ENCODE peak calls at places on chromosomes 2 and 18, in ten cellular contexts. One of them, this sample, is unnamed.

GRCh38 chr2:120822908-120823307 is 87.2 kb downstream of the GLI2 start:
- DNase-seq in fibroblast of lung: no peak
- DNase-seq in AG09309: no peak
- DNase-seq in fibroblast of pulmonary artery: no peak
- DNase-seq in colonic mucosa: no peak
- DNase-seq in stomach: no peak
- DNase-seq in HepG2: no peak
- DNase-seq in astrocyte of the spinal cord: no peak
- DNase-seq in breast epithelium: no peak
- DNase-seq in GM23338: no peak
- DNase-seq in this sample: no peak

GRCh38 chr18:76466410-76466991 is 28.5 kb downstream of the ZNF516 start:
- DNase-seq in GM23338: no peak
- DNase-seq in fibroblast of lung: no peak
- DNase-seq in fibroblast of pulmonary artery: no peak
- DNase-seq in AG09309: no peak
- DNase-seq in colonic mucosa: no peak
- DNase-seq in breast epithelium: no peak
- DNase-seq in astrocyte of the spinal cord: no peak
- DNase-seq in HepG2: no peak
- DNase-seq in stomach: no peak
- DNase-seq in this sample: no peak

GRCh38 chr2:242027676-242028450 is 158.3 kb downstream of the RTP5 start:
- DNase-seq in stomach: no peak
- DNase-seq in astrocyte of the spinal cord: no peak
- DNase-seq in AG09309: no peak
- DNase-seq in HepG2: no peak
- DNase-seq in colonic mucosa: peak; percentile 14
- DNase-seq in breast epithelium: no peak
- DNase-seq in fibroblast of pulmonary artery: no peak
- DNase-seq in fibroblast of lung: no peak
- DNase-seq in GM23338: no peak
- DNase-seq in this sample: no peak

GRCh38 chr18:37483221-37483971 is 82.2 kb downstream of the CELF4 start:
- DNase-seq in fibroblast of lung: peak; percentile 35
- DNase-seq in GM23338: peak; percentile 86
- DNase-seq in HepG2: no peak
- DNase-seq in stomach: no peak
- DNase-seq in colonic mucosa: no peak
- DNase-seq in breast epithelium: no peak
- DNase-seq in fibroblast of pulmonary artery: peak; percentile 60
- DNase-seq in astrocyte of the spinal cord: peak; percentile 12
- DNase-seq in AG09309: no peak
- DNase-seq in this sample: peak; percentile 12

GRCh38 chr2:168156661-168157060 is 90.7 kb downstream of the STK39 start:
- DNase-seq in breast epithelium: peak; percentile 26
- DNase-seq in HepG2: no peak
- DNase-seq in colonic mucosa: peak; percentile 43
- DNase-seq in GM23338: no peak
- DNase-seq in fibroblast of lung: no peak
- DNase-seq in fibroblast of pulmonary artery: peak; percentile 72
- DNase-seq in stomach: no peak
- DNase-seq in astrocyte of the spinal cord: peak; percentile 40
- DNase-seq in AG09309: peak; percentile 76
- DNase-seq in this sample: peak; percentile 70

GRCh38 chr2:42128731-42129486 is 40.2 kb upstream of the EML4 start:
- DNase-seq in stomach: no peak
- DNase-seq in fibroblast of lung: peak; percentile 74
- DNase-seq in breast epithelium: no peak
- DNase-seq in astrocyte of the spinal cord: peak; percentile 83
- DNase-seq in fibroblast of pulmonary artery: no peak
- DNase-seq in GM23338: no peak
- DNase-seq in HepG2: no peak
- DNase-seq in AG09309: peak; percentile 46
- DNase-seq in colonic mucosa: peak; percentile 34
- DNase-seq in this sample: peak; percentile 93

GRCh38 chr2:22487541-22487940 is 897.4 kb upstream of the KLHL29 start:
- DNase-seq in fibroblast of lung: no peak
- DNase-seq in colonic mucosa: no peak
- DNase-seq in astrocyte of the spinal cord: no peak
- DNase-seq in AG09309: no peak
- DNase-seq in breast epithelium: no peak
- DNase-seq in fibroblast of pulmonary artery: no peak
- DNase-seq in stomach: no peak
- DNase-seq in HepG2: no peak
- DNase-seq in GM23338: peak; percentile 29
- DNase-seq in this sample: no peak

GRCh38 chr2:142965464-142965863 is 88.0 kb downstream of the KYNU start:
- DNase-seq in GM23338: no peak
- DNase-seq in breast epithelium: no peak
- DNase-seq in colonic mucosa: no peak
- DNase-seq in astrocyte of the spinal cord: peak; percentile 67
- DNase-seq in fibroblast of pulmonary artery: peak; percentile 65
- DNase-seq in AG09309: no peak
- DNase-seq in HepG2: no peak
- DNase-seq in fibroblast of lung: peak; percentile 40
- DNase-seq in stomach: no peak
- DNase-seq in this sample: peak; percentile 49

GRCh38 chr2:45938649-45939511 is 287.4 kb downstream of the PRKCE start:
- DNase-seq in breast epithelium: peak; percentile 87
- DNase-seq in stomach: peak; percentile 78
- DNase-seq in colonic mucosa: peak; percentile 88
- DNase-seq in HepG2: peak; percentile 78
- DNase-seq in AG09309: peak; percentile 92
- DNase-seq in fibroblast of pulmonary artery: peak; percentile 96
- DNase-seq in GM23338: peak; percentile 31
- DNase-seq in fibroblast of lung: peak; percentile 100
- DNase-seq in astrocyte of the spinal cord: peak; percentile 97
- DNase-seq in this sample: peak; percentile 99

GRCh38 chr2:65040414-65041261 is 15.6 kb upstream of the CEP68 start:
- DNase-seq in astrocyte of the spinal cord: peak; percentile 84
- DNase-seq in fibroblast of pulmonary artery: peak; percentile 93
- DNase-seq in fibroblast of lung: peak; percentile 89
- DNase-seq in stomach: peak; percentile 89
- DNase-seq in AG09309: peak; percentile 61
- DNase-seq in GM23338: peak; percentile 86
- DNase-seq in HepG2: peak; percentile 83
- DNase-seq in breast epithelium: peak; percentile 87
- DNase-seq in colonic mucosa: peak; percentile 90
- DNase-seq in this sample: peak; percentile 88
- H3K4me3 ChIP-seq in astrocyte of the spinal cord: no peak overlapping the region
- H3K4me3 ChIP-seq in fibroblast of pulmonary artery: peak overlapping the region; percentile 27
- H3K4me3 ChIP-seq in fibroblast of lung: peak overlapping the region; percentile 33
- H3K4me3 ChIP-seq in stomach: no peak overlapping the region
- H3K4me3 ChIP-seq in AG09309: no peak overlapping the region
- H3K4me3 ChIP-seq in GM23338: no peak overlapping the region
- H3K4me3 ChIP-seq in HepG2: no peak overlapping the region
- H3K4me3 ChIP-seq in breast epithelium: peak overlapping the region; percentile 4
- H3K4me3 ChIP-seq in colonic mucosa: no peak overlapping the region
- H3K4me3 ChIP-seq in this sample: peak overlapping the region; percentile 14

GRCh38 chr2:11585071-11585470 is 51.2 kb downstream of the GREB1 start:
- DNase-seq in GM23338: no peak
- DNase-seq in breast epithelium: no peak
- DNase-seq in fibroblast of pulmonary artery: no peak
- DNase-seq in AG09309: no peak
- DNase-seq in colonic mucosa: no peak
- DNase-seq in astrocyte of the spinal cord: no peak
- DNase-seq in HepG2: no peak
- DNase-seq in stomach: no peak
- DNase-seq in fibroblast of lung: no peak
- DNase-seq in this sample: no peak

GRCh38 chr2:11592671-11593574 is 59.1 kb downstream of the GREB1 start:
- DNase-seq in GM23338: no peak
- DNase-seq in fibroblast of pulmonary artery: no peak
- DNase-seq in AG09309: no peak
- DNase-seq in HepG2: peak; percentile 25
- DNase-seq in colonic mucosa: no peak
- DNase-seq in astrocyte of the spinal cord: no peak
- DNase-seq in fibroblast of lung: no peak
- DNase-seq in breast epithelium: no peak
- DNase-seq in stomach: no peak
- DNase-seq in this sample: no peak

GRCh38 chr2:11590193-11590592 is 56.3 kb downstream of the GREB1 start:
- DNase-seq in GM23338: no peak
- DNase-seq in fibroblast of pulmonary artery: no peak
- DNase-seq in stomach: no peak
- DNase-seq in AG09309: no peak
- DNase-seq in colonic mucosa: no peak
- DNase-seq in breast epithelium: no peak
- DNase-seq in HepG2: no peak
- DNase-seq in astrocyte of the spinal cord: no peak
- DNase-seq in fibroblast of lung: no peak
- DNase-seq in this sample: no peak

GRCh38 chr2:11588228-11589110 is 54.6 kb downstream of the GREB1 start:
- DNase-seq in AG09309: no peak
- DNase-seq in breast epithelium: no peak
- DNase-seq in astrocyte of the spinal cord: no peak
- DNase-seq in HepG2: no peak
- DNase-seq in stomach: no peak
- DNase-seq in GM23338: no peak
- DNase-seq in fibroblast of lung: no peak
- DNase-seq in fibroblast of pulmonary artery: no peak
- DNase-seq in colonic mucosa: no peak
- DNase-seq in this sample: no peak

DNA sequence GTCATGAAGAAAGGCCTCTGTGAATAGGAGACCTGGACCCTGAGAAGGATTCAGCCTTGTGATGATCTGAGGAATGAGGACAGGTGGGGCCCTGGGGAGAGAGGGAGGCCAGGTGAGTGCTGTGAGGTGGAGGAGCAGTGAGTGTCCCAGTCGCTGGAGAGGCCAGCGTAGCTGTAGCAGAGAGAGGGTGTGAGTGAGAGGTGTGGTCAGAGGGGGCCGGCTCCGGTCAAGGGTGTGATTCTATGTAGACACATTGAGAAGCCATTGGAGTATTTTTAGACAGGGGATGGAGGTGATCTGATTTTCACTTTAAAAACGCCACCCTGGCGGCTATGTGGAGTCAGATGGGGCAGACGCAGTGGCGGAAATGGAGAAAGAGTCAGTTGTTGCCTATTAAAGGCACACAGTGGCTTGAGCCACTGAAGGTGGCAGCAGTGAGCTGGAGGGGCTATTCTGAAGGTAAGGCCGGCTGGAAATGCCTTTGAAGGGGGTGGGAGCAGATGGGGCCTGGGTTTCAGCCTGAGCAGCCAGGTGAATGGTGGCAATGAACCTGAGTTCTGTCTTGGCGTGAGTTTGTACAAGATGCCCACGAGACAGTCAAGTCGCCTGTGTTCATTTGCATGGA is 55.6 kb downstream of the GREB1 start:
- DNase-seq in astrocyte of the spinal cord: no peak
- DNase-seq in breast epithelium: no peak
- DNase-seq in AG09309: no peak
- DNase-seq in colonic mucosa: no peak
- DNase-seq in fibroblast of pulmonary artery: no peak
- DNase-seq in HepG2: no peak
- DNase-seq in GM23338: peak; percentile 63
- DNase-seq in stomach: no peak
- DNase-seq in fibroblast of lung: no peak
- DNase-seq in this sample: no peak
- TF ChIP-seq CTCF in astrocyte of the spinal cord: peak; percentile 5
- TF ChIP-seq CTCF in breast epithelium: no peak
- TF ChIP-seq CTCF in AG09309: no peak
- TF ChIP-seq CTCF in colonic mucosa: no peak
- TF ChIP-seq CTCF in fibroblast of pulmonary artery: no peak
- TF ChIP-seq CTCF in HepG2: peak; percentile 36
- TF ChIP-seq CTCF in GM23338: peak; percentile 68
- TF ChIP-seq CTCF in stomach: no peak
- TF ChIP-seq CTCF in fibroblast of lung: no peak
- TF ChIP-seq CTCF in this sample: peak; percentile 14

DNA sequence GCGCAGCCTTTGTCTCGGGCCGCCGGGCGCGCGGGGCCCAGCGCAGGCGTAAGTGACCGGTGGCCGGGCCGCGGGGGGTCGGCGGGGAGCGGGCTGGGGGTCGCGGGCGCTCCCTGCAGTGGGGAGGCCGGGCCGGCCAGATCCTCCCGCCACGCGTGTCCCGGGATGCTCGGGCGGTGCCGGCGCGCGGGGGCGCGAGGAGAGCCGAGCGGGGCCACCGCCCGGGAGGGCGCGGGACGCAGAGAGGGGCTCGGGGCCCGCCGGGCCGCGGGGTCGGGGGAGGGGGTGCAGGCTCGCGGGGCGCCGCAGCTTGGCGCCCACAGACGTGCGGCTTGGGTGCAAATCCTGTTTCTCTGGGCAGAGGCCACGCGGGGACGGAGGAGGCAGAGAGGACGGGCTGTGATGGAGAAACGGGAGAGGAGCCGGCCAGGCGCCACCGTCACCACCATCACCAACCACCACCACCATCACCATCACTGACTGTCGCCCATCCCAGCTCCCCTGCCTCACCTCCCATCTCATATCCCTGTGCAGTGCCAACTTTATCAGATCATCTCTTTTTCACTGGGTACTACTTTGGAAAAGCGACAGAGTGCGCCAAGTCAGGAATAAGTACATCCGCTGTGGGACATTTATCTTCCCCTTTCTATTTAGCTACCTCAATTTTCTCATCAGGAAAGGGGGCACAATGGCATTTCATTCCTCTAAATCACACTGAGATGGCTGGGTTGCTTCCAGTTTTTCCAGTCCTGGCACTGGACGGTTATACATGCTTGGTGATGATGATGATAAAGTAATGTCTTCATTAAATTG is 97.2 kb upstream of the GPR45 start:
- DNase-seq in breast epithelium: no peak
- DNase-seq in AG09309: no peak
- DNase-seq in fibroblast of lung: no peak
- DNase-seq in GM23338: no peak
- DNase-seq in HepG2: no peak
- DNase-seq in fibroblast of pulmonary artery: no peak
- DNase-seq in astrocyte of the spinal cord: no peak
- DNase-seq in colonic mucosa: no peak
- DNase-seq in stomach: no peak
- DNase-seq in this sample: no peak
- H3K4me3 ChIP-seq in breast epithelium: peak overlapping the region; percentile 54
- H3K4me3 ChIP-seq in AG09309: no peak overlapping the region
- H3K4me3 ChIP-seq in fibroblast of lung: no peak overlapping the region
- H3K4me3 ChIP-seq in GM23338: peak overlapping the region; percentile 82
- H3K4me3 ChIP-seq in HepG2: no peak overlapping the region
- H3K4me3 ChIP-seq in fibroblast of pulmonary artery: no peak overlapping the region
- H3K4me3 ChIP-seq in astrocyte of the spinal cord: peak overlapping the region; percentile 23
- H3K4me3 ChIP-seq in colonic mucosa: peak overlapping the region; percentile 28
- H3K4me3 ChIP-seq in stomach: peak overlapping the region; percentile 41
- H3K4me3 ChIP-seq in this sample: no peak overlapping the region

DNA sequence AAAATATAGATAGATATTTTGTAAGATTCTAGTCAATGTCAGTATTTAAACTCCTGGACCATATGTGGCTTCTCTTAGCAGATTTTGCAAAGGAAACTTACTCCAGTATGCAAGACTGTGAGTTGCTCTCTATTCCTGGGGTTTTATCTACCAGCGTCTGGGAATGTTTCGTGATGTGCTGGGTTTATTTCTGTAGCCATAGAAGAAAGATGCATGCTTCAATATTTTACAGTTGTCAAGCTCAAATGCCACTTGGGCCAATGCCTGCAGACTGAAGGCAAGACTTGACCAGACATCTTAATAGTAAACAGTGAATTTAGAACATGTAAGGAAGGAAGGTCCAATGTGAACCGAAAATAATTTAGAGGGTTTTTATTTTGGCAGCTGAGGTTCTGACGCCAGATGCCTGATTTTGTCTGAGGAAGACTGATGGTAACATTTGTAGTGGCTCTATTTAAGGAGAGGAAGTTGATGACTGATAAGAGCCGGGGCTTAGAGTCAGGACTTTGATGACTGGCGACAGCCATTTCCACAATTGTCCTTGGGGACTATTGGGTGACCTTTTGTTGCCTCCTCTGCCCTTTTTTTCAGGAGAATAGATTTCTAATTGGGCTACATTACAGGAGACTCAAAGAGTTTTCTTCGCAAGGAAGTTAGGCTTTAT is 154.3 kb downstream of the RAPGEF4 start:
- DNase-seq in HepG2: no peak
- DNase-seq in AG09309: no peak
- DNase-seq in fibroblast of pulmonary artery: no peak
- DNase-seq in stomach: no peak
- DNase-seq in colonic mucosa: no peak
- DNase-seq in fibroblast of lung: no peak
- DNase-seq in breast epithelium: no peak
- DNase-seq in astrocyte of the spinal cord: no peak
- DNase-seq in GM23338: no peak
- DNase-seq in this sample: no peak
- TF ChIP-seq CTCF in HepG2: no peak
- TF ChIP-seq CTCF in AG09309: no peak
- TF ChIP-seq CTCF in fibroblast of pulmonary artery: no peak
- TF ChIP-seq CTCF in stomach: no peak
- TF ChIP-seq CTCF in colonic mucosa: no peak
- TF ChIP-seq CTCF in fibroblast of lung: no peak
- TF ChIP-seq CTCF in breast epithelium: no peak
- TF ChIP-seq CTCF in astrocyte of the spinal cord: no peak
- TF ChIP-seq CTCF in GM23338: no peak
- TF ChIP-seq CTCF in this sample: no peak